ENCODE peak calls at places on chromosomes 16 and 17, in seven cellular contexts. One of them, this sample, is unnamed.

GRCh38 chr17:6660101-6660500 is 8.5 kb downstream of the C17orf100 start:
- DNase-seq in CD4-positive, CD25-positive, alpha-beta regulatory T cell: no peak
- DNase-seq in body of pancreas: no peak
- DNase-seq in astrocyte: no peak
- DNase-seq in effector memory CD4-positive, alpha-beta T cell: no peak
- DNase-seq in IMR-90: no peak
- DNase-seq in endothelial cell of umbilical vein: no peak
- DNase-seq in this sample: no peak

GRCh38 chr17:68972119-68972704 is 17.0 kb upstream of the ABCA8 start:
- DNase-seq in astrocyte: no peak
- DNase-seq in body of pancreas: no peak
- DNase-seq in CD4-positive, CD25-positive, alpha-beta regulatory T cell: no peak
- DNase-seq in effector memory CD4-positive, alpha-beta T cell: no peak
- DNase-seq in endothelial cell of umbilical vein: peak; percentile 64
- DNase-seq in IMR-90: peak; percentile 36
- DNase-seq in this sample: no peak

GRCh38 chr16:66549284-66550131 is at the start of gene TK2:
- DNase-seq in IMR-90: peak; percentile 72
- DNase-seq in endothelial cell of umbilical vein: peak; percentile 66
- DNase-seq in effector memory CD4-positive, alpha-beta T cell: peak; percentile 49
- DNase-seq in body of pancreas: peak; percentile 73
- DNase-seq in astrocyte: peak; percentile 54
- DNase-seq in CD4-positive, CD25-positive, alpha-beta regulatory T cell: peak; percentile 57
- DNase-seq in this sample: peak; percentile 67

GRCh38 chr16:396199-396598 is 800 bp upstream of the NME4 start:
- DNase-seq in effector memory CD4-positive, alpha-beta T cell: no peak
- DNase-seq in astrocyte: no peak
- DNase-seq in endothelial cell of umbilical vein: no peak
- DNase-seq in IMR-90: no peak
- DNase-seq in body of pancreas: no peak
- DNase-seq in CD4-positive, CD25-positive, alpha-beta regulatory T cell: no peak
- DNase-seq in this sample: no peak

GRCh38 chr17:73389411-73389810 is 77.6 kb upstream of the CDC42EP4 start:
- DNase-seq in body of pancreas: no peak
- DNase-seq in endothelial cell of umbilical vein: no peak
- DNase-seq in IMR-90: no peak
- DNase-seq in astrocyte: no peak
- DNase-seq in CD4-positive, CD25-positive, alpha-beta regulatory T cell: no peak
- DNase-seq in effector memory CD4-positive, alpha-beta T cell: no peak
- DNase-seq in this sample: no peak

GRCh38 chr17:63450551-63450950 is 4.4 kb upstream of the CYB561 start:
- DNase-seq in CD4-positive, CD25-positive, alpha-beta regulatory T cell: no peak
- DNase-seq in effector memory CD4-positive, alpha-beta T cell: no peak
- DNase-seq in body of pancreas: no peak
- DNase-seq in astrocyte: peak; percentile 16
- DNase-seq in endothelial cell of umbilical vein: peak; percentile 92
- DNase-seq in IMR-90: peak; percentile 34
- DNase-seq in this sample: no peak

GRCh38 chr16:69324585-69325253 is 5.7 kb downstream of the PDF start:
- DNase-seq in body of pancreas: no peak
- DNase-seq in astrocyte: no peak
- DNase-seq in endothelial cell of umbilical vein: no peak
- DNase-seq in IMR-90: no peak
- DNase-seq in effector memory CD4-positive, alpha-beta T cell: no peak
- DNase-seq in CD4-positive, CD25-positive, alpha-beta regulatory T cell: no peak
- DNase-seq in this sample: no peak

GRCh38 chr17:74201250-74201649 is 2.2 kb upstream of the RPL38 start:
- DNase-seq in effector memory CD4-positive, alpha-beta T cell: no peak
- DNase-seq in body of pancreas: no peak
- DNase-seq in IMR-90: peak; percentile 57
- DNase-seq in endothelial cell of umbilical vein: no peak
- DNase-seq in astrocyte: no peak
- DNase-seq in CD4-positive, CD25-positive, alpha-beta regulatory T cell: no peak
- DNase-seq in this sample: peak; percentile 40

GRCh38 chr17:13940858-13941665 is 128.2 kb upstream of the COX10 start:
- DNase-seq in CD4-positive, CD25-positive, alpha-beta regulatory T cell: no peak
- DNase-seq in IMR-90: peak; percentile 32
- DNase-seq in astrocyte: peak; percentile 45
- DNase-seq in endothelial cell of umbilical vein: no peak
- DNase-seq in body of pancreas: no peak
- DNase-seq in effector memory CD4-positive, alpha-beta T cell: no peak
- DNase-seq in this sample: no peak

GRCh38 chr16:495127-495748 is 32.3 kb upstream of the CAPN15 start:
- DNase-seq in endothelial cell of umbilical vein: peak; percentile 49
- DNase-seq in effector memory CD4-positive, alpha-beta T cell: no peak
- DNase-seq in CD4-positive, CD25-positive, alpha-beta regulatory T cell: peak; percentile 60
- DNase-seq in IMR-90: peak; percentile 27
- DNase-seq in astrocyte: no peak
- DNase-seq in body of pancreas: peak; percentile 42
- DNase-seq in this sample: peak; percentile 67

GRCh38 chr16:77657016-77657415 is 65.3 kb upstream of the NUDT7 start:
- DNase-seq in IMR-90: peak; percentile 13
- DNase-seq in CD4-positive, CD25-positive, alpha-beta regulatory T cell: peak; percentile 10
- DNase-seq in effector memory CD4-positive, alpha-beta T cell: no peak
- DNase-seq in endothelial cell of umbilical vein: no peak
- DNase-seq in astrocyte: peak; percentile 8
- DNase-seq in body of pancreas: no peak
- DNase-seq in this sample: peak; percentile 75

DNA sequence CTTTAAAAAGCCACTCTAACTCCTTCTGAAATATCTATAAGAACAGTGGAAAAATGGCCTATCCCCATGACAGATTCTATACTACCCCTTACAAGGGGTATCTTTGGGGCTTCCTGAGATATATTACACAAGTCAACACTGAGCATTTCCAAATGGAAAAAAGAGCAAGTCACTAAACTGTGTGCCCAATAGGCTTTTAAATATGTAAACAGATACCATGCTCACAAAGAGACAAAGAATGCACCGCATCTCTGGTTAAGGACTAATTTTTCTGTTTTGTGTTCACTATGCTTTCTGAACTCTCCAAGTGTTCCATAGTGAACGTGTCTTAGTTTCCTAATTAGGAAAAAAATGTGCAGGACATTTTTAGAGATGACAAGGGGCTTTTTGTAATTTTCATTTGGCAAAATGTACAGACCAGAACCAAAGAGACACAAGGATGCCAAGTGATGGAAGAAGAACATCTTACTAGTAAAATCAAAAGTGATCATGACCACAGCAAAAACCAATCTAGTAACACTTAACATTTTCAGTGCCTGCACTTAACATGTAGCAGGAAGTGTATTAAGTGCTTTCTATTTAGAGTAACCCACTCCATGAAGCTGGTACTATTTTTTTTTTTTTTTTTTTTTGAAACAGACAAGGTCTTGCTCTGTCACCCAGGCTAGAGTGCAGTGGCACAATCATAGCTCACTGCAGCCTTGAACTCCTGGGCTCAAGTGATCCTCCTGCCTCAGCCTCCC is 21.5 kb downstream of the MYH11 start:
- DNase-seq in body of pancreas: no peak
- DNase-seq in effector memory CD4-positive, alpha-beta T cell: no peak
- DNase-seq in endothelial cell of umbilical vein: no peak
- DNase-seq in astrocyte: no peak
- DNase-seq in CD4-positive, CD25-positive, alpha-beta regulatory T cell: peak; percentile 30
- DNase-seq in IMR-90: no peak
- DNase-seq in this sample: no peak
- H3K4me1 ChIP-seq in body of pancreas: no peaks in the 10 kb centered on the region
- H3K4me1 ChIP-seq in effector memory CD4-positive, alpha-beta T cell: no peaks in the 10 kb centered on the region
- H3K4me1 ChIP-seq in endothelial cell of umbilical vein: no peaks in the 10 kb centered on the region
- H3K4me1 ChIP-seq in astrocyte: no peaks in the 10 kb centered on the region
- H3K4me1 ChIP-seq in CD4-positive, CD25-positive, alpha-beta regulatory T cell: no peaks in the 10 kb centered on the region
- H3K4me1 ChIP-seq in IMR-90: no peaks in the 10 kb centered on the region
- H3K4me1 ChIP-seq in this sample: peaks cover 5% of the 10 kb centered on the region

GRCh38 chr17:81043319-81043724 is 8.4 kb downstream of the BAIAP2 start:
- DNase-seq in endothelial cell of umbilical vein: no peak
- DNase-seq in body of pancreas: no peak
- DNase-seq in astrocyte: no peak
- DNase-seq in effector memory CD4-positive, alpha-beta T cell: no peak
- DNase-seq in CD4-positive, CD25-positive, alpha-beta regulatory T cell: no peak
- DNase-seq in IMR-90: no peak
- DNase-seq in this sample: no peak

GRCh38 chr17:81044764-81045589 is 10.0 kb downstream of the BAIAP2 start:
- DNase-seq in CD4-positive, CD25-positive, alpha-beta regulatory T cell: no peak
- DNase-seq in body of pancreas: peak; percentile 58
- DNase-seq in astrocyte: peak; percentile 68
- DNase-seq in IMR-90: peak; percentile 79
- DNase-seq in endothelial cell of umbilical vein: peak; percentile 85
- DNase-seq in effector memory CD4-positive, alpha-beta T cell: no peak
- DNase-seq in this sample: peak; percentile 77

GRCh38 chr17:81043725-81044427 is 8.9 kb downstream of the BAIAP2 start:
- DNase-seq in IMR-90: no peak
- DNase-seq in CD4-positive, CD25-positive, alpha-beta regulatory T cell: no peak
- DNase-seq in astrocyte: peak; percentile 80
- DNase-seq in effector memory CD4-positive, alpha-beta T cell: no peak
- DNase-seq in body of pancreas: no peak
- DNase-seq in endothelial cell of umbilical vein: peak; percentile 32
- DNase-seq in this sample: no peak

GRCh38 chr17:81045590-81046095 is 10.7 kb downstream of the BAIAP2 start:
- DNase-seq in effector memory CD4-positive, alpha-beta T cell: no peak
- DNase-seq in astrocyte: no peak
- DNase-seq in CD4-positive, CD25-positive, alpha-beta regulatory T cell: no peak
- DNase-seq in body of pancreas: no peak
- DNase-seq in endothelial cell of umbilical vein: no peak
- DNase-seq in IMR-90: no peak
- DNase-seq in this sample: no peak

DNA sequence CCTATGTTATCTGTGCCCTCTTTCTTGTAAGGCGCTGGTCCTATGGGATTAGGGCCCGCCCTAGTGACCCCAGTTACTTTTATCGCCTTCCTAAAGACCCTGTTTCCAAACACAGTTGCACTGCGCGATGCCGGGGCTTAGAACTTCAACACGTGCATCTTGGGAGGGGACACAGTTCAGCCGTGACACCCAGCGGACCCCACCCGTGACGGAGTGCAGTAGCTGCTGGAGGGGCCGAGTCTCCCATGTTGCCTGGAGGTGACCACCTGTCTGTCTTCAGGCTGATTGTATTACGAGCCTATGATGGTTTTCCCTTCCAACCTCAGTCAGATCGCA is 9.4 kb downstream of the BAIAP2 start:
- DNase-seq in CD4-positive, CD25-positive, alpha-beta regulatory T cell: no peak
- DNase-seq in astrocyte: no peak
- DNase-seq in IMR-90: no peak
- DNase-seq in body of pancreas: no peak
- DNase-seq in effector memory CD4-positive, alpha-beta T cell: no peak
- DNase-seq in endothelial cell of umbilical vein: no peak
- DNase-seq in this sample: no peak
- H3K4me1 ChIP-seq in CD4-positive, CD25-positive, alpha-beta regulatory T cell: no peaks in the 10 kb centered on the region
- H3K4me1 ChIP-seq in astrocyte: peaks cover 60% of the 10 kb centered on the region
- H3K4me1 ChIP-seq in IMR-90: peaks cover 22% of the 10 kb centered on the region
- H3K4me1 ChIP-seq in body of pancreas: peaks cover 34% of the 10 kb centered on the region
- H3K4me1 ChIP-seq in effector memory CD4-positive, alpha-beta T cell: peaks cover 6% of the 10 kb centered on the region
- H3K4me1 ChIP-seq in endothelial cell of umbilical vein: peaks cover 29% of the 10 kb centered on the region
- H3K4me1 ChIP-seq in this sample: peaks cover 49% of the 10 kb centered on the region

GRCh38 chr17:77398274-77398673 is 257.5 kb downstream of the SEC14L1 start:
- DNase-seq in astrocyte: no peak
- DNase-seq in IMR-90: no peak
- DNase-seq in CD4-positive, CD25-positive, alpha-beta regulatory T cell: no peak
- DNase-seq in effector memory CD4-positive, alpha-beta T cell: no peak
- DNase-seq in body of pancreas: no peak
- DNase-seq in endothelial cell of umbilical vein: no peak
- DNase-seq in this sample: no peak
- H3K4me1 ChIP-seq in astrocyte: peaks cover 35% of the 10 kb centered on the region
- H3K4me1 ChIP-seq in IMR-90: peaks cover 30% of the 10 kb centered on the region
- H3K4me1 ChIP-seq in CD4-positive, CD25-positive, alpha-beta regulatory T cell: peaks cover 58% of the 10 kb centered on the region
- H3K4me1 ChIP-seq in effector memory CD4-positive, alpha-beta T cell: peaks cover 61% of the 10 kb centered on the region
- H3K4me1 ChIP-seq in body of pancreas: peaks cover 51% of the 10 kb centered on the region
- H3K4me1 ChIP-seq in endothelial cell of umbilical vein: peaks cover 9% of the 10 kb centered on the region
- H3K4me1 ChIP-seq in this sample: peaks cover 13% of the 10 kb centered on the region

DNA sequence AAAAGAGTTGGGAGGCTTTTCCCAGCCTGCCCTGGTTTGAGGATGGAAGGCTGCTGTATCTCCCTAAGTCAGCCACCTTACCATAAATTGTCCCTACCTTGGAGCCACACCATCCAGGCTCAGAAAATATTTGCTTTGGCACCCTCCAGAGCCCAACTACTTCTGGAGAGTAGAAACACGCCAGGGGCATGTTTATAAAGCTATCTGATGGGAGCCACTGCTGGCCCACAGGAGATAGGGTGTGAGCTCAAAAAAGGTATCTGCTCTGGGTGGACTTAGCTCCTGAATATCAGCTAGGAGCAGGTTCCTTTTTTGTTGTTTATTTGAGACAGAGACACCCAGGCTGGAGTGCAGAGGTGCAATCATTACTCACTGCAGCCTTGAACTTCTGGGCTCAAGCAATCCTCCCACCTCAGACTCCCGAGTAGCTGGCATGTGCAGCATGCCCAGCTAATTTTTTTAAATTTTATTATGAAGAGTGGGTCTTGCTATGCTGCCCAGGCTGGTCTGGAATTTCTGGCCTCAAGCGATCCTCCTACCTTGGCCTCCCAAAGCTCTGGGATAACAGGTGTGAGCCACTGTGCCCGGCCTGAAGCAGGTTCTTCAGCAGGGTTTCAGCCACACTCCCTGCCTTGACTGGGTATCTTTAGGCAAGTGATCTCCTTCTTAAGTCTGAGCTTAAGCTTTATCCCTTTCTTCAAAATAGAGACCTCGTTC is 147.1 kb downstream of the SALL1 start:
- DNase-seq in effector memory CD4-positive, alpha-beta T cell: no peak
- DNase-seq in IMR-90: no peak
- DNase-seq in astrocyte: no peak
- DNase-seq in endothelial cell of umbilical vein: no peak
- DNase-seq in body of pancreas: peak; percentile 41
- DNase-seq in CD4-positive, CD25-positive, alpha-beta regulatory T cell: no peak
- DNase-seq in this sample: no peak
- H3K4me1 ChIP-seq in effector memory CD4-positive, alpha-beta T cell: no peaks in the 10 kb centered on the region
- H3K4me1 ChIP-seq in IMR-90: no peaks in the 10 kb centered on the region
- H3K4me1 ChIP-seq in astrocyte: no peaks in the 10 kb centered on the region
- H3K4me1 ChIP-seq in endothelial cell of umbilical vein: no peaks in the 10 kb centered on the region
- H3K4me1 ChIP-seq in body of pancreas: peaks cover 25% of the 10 kb centered on the region
- H3K4me1 ChIP-seq in CD4-positive, CD25-positive, alpha-beta regulatory T cell: no peaks in the 10 kb centered on the region
- H3K4me1 ChIP-seq in this sample: no peaks in the 10 kb centered on the region

DNA sequence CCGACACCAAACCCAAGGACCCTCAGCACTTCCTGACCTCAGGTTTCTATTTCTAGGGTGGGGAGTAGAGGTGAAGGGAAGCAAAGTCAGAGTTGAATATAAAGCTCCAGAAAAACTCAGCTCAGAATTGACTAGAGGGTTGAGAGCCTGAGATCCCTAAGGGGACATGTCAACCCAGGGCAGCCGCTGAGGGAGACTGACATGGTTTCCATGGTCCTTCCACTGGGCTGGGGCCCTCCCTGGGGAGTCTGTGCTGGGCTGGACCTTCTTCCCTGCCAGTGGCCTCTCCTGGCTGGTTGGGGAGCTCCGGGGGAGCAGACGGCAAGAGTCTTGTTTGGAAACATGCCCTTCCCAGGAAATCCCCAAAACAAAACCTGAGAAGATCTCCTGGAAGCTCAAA is 121.3 kb downstream of the METRNL start:
- DNase-seq in CD4-positive, CD25-positive, alpha-beta regulatory T cell: no peak
- DNase-seq in effector memory CD4-positive, alpha-beta T cell: no peak
- DNase-seq in endothelial cell of umbilical vein: no peak
- DNase-seq in body of pancreas: no peak
- DNase-seq in IMR-90: no peak
- DNase-seq in astrocyte: no peak
- DNase-seq in this sample: no peak
- H3K4me1 ChIP-seq in CD4-positive, CD25-positive, alpha-beta regulatory T cell: peaks cover 27% of the 10 kb centered on the region
- H3K4me1 ChIP-seq in effector memory CD4-positive, alpha-beta T cell: peaks cover 20% of the 10 kb centered on the region
- H3K4me1 ChIP-seq in endothelial cell of umbilical vein: no peaks in the 10 kb centered on the region
- H3K4me1 ChIP-seq in body of pancreas: no peaks in the 10 kb centered on the region
- H3K4me1 ChIP-seq in IMR-90: peaks cover 17% of the 10 kb centered on the region
- H3K4me1 ChIP-seq in astrocyte: peaks cover 37% of the 10 kb centered on the region
- H3K4me1 ChIP-seq in this sample: no peaks in the 10 kb centered on the region